ENCODE peak calls at places on chromosomes 11 and 22, in five cellular contexts. W is frontal cortex, X is anterior cingulate cortex, H is iris pigment epithelial cell, R is astrocyte of the hippocampus. I is an unnamed sample.

GRCh38 chr22:38758276-38758945 is 2.6 kb upstream of the SUN2 start:
- DNase-seq in X (no peak), W (no peak), R (no peak), H (no peak), I (no peak)

GRCh38 chr11:111193924-111194490 is 51.5 kb upstream of the POU2AF2 start:
- DNase-seq in H (no peak), W (no peak), X (no peak), R (no peak), I (no peak)

GRCh38 chr22:23163665-23164064 is 16.6 kb upstream of the BCR start:
- DNase-seq in R (peak), X (peak), H (no peak), W (no peak), I (no peak)

GRCh38 chr11:65041206-65042035 is at the start of gene SAC3D1:
- DNase-seq in R (peak), W (no peak), X (no peak), H (no peak), I (no peak)

GRCh38 chr11:8805256-8805655 is 105.7 kb upstream of the AKIP1 start:
- DNase-seq in W (no peak), X (no peak), R (no peak), H (no peak), I (no peak)

GRCh38 chr22:40668611-40669390 is 10.5 kb upstream of the MCHR1 start:
- DNase-seq in R (peak), H (peak), X (no peak), W (no peak), I (peak)

GRCh38 chr11:112884012-112884767 is 77.0 kb upstream of the NCAM1 start:
- DNase-seq in X (peak), W (no peak), H (peak), R (peak), I (no peak)

GRCh38 chr11:26992031-26992541 is 1.8 kb upstream of the FIBIN start:
- DNase-seq in R (peak), W (no peak), X (no peak), H (peak), I (peak)

GRCh38 chr11:69461272-69461962 is 20.0 kb upstream of the LINC01488 start:
- DNase-seq in H (no peak), X (no peak), W (no peak), R (no peak), I (no peak)

GRCh38 chr22:41197808-41198585 is 7.1 kb upstream of the L3MBTL2 start:
- DNase-seq in R (peak), W (no peak), H (no peak), X (no peak), I (peak)

GRCh38 chr11:123510579-123510905 is 80.5 kb downstream of the GRAMD1B start:
- DNase-seq in R (no peak), H (no peak), X (no peak), W (no peak), I (no peak)

GRCh38 chr11:84720706-84721402 is 906.3 kb downstream of the DLG2 start:
- DNase-seq in X (peak), R (peak), W (no peak), H (no peak), I (no peak)

I was measured in HCEC 1CT.